ENCODE peak calls at places on chromosomes 11 and 22, in six cellular contexts. S, M, I, J, Q and F are unnamed samples.

GRCh38 chr11:130801287-130802146 is 114.8 kb downstream of the SNX19 start:
- DNase-seq in S (peak), M (no peak), I (peak), J (no peak), Q (no peak), F (no peak)

GRCh38 chr22:45598596-45599217 is 72.9 kb upstream of the ATXN10 start:
- DNase-seq in S (no peak), M (no peak), I (no peak), J (peak), Q (no peak), F (no peak)

GRCh38 chr11:32090774-32091370 is at the start of gene RCN1:
- DNase-seq in S (peak), M (no peak), I (peak), J (peak), Q (peak), F (peak)

GRCh38 chr22:26536056-26536761 is 23.9 kb upstream of the TFIP11 start:
- DNase-seq in S (no peak), M (no peak), I (no peak), J (no peak), Q (no peak), F (no peak)

GRCh38 chr11:71204294-71204693 is 48.1 kb downstream of the SHANK2 start:
- DNase-seq in S (no peak), M (no peak), I (no peak), J (peak), Q (no peak), F (no peak)

GRCh38 chr22:28464179-28464578 is 215.5 kb downstream of the TTC28 start:
- DNase-seq in S (no peak), M (no peak), I (peak), J (no peak), Q (no peak), F (no peak)

GRCh38 chr11:71988050-71988449 is 10.7 kb upstream of the IL18BP start:
- DNase-seq in S (peak), M (no peak), I (peak), J (peak), Q (no peak), F (no peak)

GRCh38 chr22:24157783-24158170 is 23.5 kb upstream of the SUSD2 start:
- DNase-seq in S (no peak), M (no peak), I (peak), J (no peak), Q (no peak), F (no peak)

GRCh38 chr11:72814831-72815618 is 814 bp downstream of the ATG16L2 start:
- DNase-seq in S (peak), M (peak), I (peak), J (no peak), Q (no peak), F (peak)

GRCh38 chr11:110219011-110219785 is 77.2 kb downstream of the RDX start:
- DNase-seq in S (peak), M (no peak), I (peak), J (no peak), Q (no peak), F (no peak)

GRCh38 chr11:6238902-6239301 is at the start of gene CNGA4:
- DNase-seq in S (no peak), M (no peak), I (no peak), J (no peak), Q (no peak), F (peak)

GRCh38 chr11:2862395-2862949 is 23.1 kb downstream of the CDKN1C start:
- DNase-seq in S (no peak), M (no peak), I (no peak), J (no peak), Q (no peak), F (no peak)

GRCh38 chr11:20159680-20160381 is 444 bp downstream of the DBX1 start:
- DNase-seq in S (no peak), M (no peak), I (no peak), J (no peak), Q (no peak), F (no peak)

GRCh38 chr11:9787981-9788521 is 124.2 kb downstream of the SWAP70 start:
- DNase-seq in S (peak), M (no peak), I (peak), J (peak), Q (no peak), F (no peak)

GRCh38 chr11:93221539-93221938 is 23.7 kb upstream of the SLC36A4 start:
- DNase-seq in S (no peak), M (no peak), I (no peak), J (no peak), Q (no peak), F (no peak)

GRCh38 chr11:43327987-43328386 is 16.2 kb downstream of the API5 start:
- DNase-seq in S (peak), M (no peak), I (peak), J (no peak), Q (no peak), F (no peak)

GRCh38 chr11:61690706-61691377 is 10.7 kb downstream of the DAGLA start:
- DNase-seq in S (no peak), M (no peak), I (no peak), J (no peak), Q (no peak), F (no peak)

GRCh38 chr11:2139118-2139490 is at the start of gene IGF2:
- DNase-seq in S (no peak), M (no peak), I (no peak), J (no peak), Q (no peak), F (no peak)

GRCh38 chr11:118224512-118225180 is at the start of gene JAML:
- DNase-seq in S (no peak), M (peak), I (no peak), J (no peak), Q (no peak), F (no peak)

GRCh38 chr22:27685971-27686370 is 115.6 kb downstream of the MN1 start:
- DNase-seq in S (no peak), M (no peak), I (no peak), J (no peak), Q (no peak), F (no peak)

GRCh38 chr11:65557280-65558001 is 718 bp downstream of the LTBP3 start:
- DNase-seq in S (no peak), M (no peak), I (peak), J (peak), Q (no peak), F (peak)

GRCh38 chr11:8087185-8087584 is 6.2 kb downstream of the TUB start:
- DNase-seq in S (no peak), M (no peak), I (no peak), J (no peak), Q (no peak), F (peak)

GRCh38 chr11:13137778-13138400 is 128.8 kb downstream of the RASSF10 start:
- DNase-seq in S (peak), M (no peak), I (peak), J (no peak), Q (no peak), F (no peak)

GRCh38 chr22:38353142-38353629 is 36.0 kb upstream of the CSNK1E start:
- DNase-seq in S (peak), M (peak), I (peak), J (peak), Q (peak), F (peak)

GRCh38 chr11:2693271-2693833 is 6.4 kb downstream of the KCNQ1OT1 start:
- DNase-seq in S (no peak), M (no peak), I (no peak), J (peak), Q (no peak), F (peak)

GRCh38 chr22:36373258-36373579 is 14.5 kb downstream of the MYH9 start:
- DNase-seq in S (no peak), M (no peak), I (no peak), J (no peak), Q (no peak), F (peak)

GRCh38 chr11:78340530-78340929 is 77.1 kb downstream of the GAB2 start:
- DNase-seq in S (no peak), M (no peak), I (no peak), J (no peak), Q (no peak), F (no peak)

GRCh38 chr11:130651266-130651855 is 202.9 kb downstream of the ADAMTS15 start:
- DNase-seq in S (no peak), M (no peak), I (no peak), J (no peak), Q (no peak), F (no peak)

GRCh38 chr11:88482871-88483301 is 145.3 kb upstream of the CTSC start:
- DNase-seq in S (peak), M (no peak), I (peak), J (no peak), Q (no peak), F (no peak)